ENCODE peak calls at places on chromosomes 6 and 20, in eight cellular contexts. Z, E, N, U, W, M, V and D are unnamed samples.

GRCh38 chr6:121959501-121959900 is 440.0 kb upstream of the HSF2 start:
- DNase-seq in N (no peak), U (no peak), W (no peak), V (no peak), Z (no peak), E (no peak), M (no peak), D (peak; percentile 42)

GRCh38 chr20:41213150-41213820 is 75.9 kb downstream of the PLCG1 start:
- DNase-seq in W (peak; percentile 57), E (no peak), M (no peak), U (no peak), Z (peak; percentile 56), V (no peak), N (peak; percentile 53), D (no peak)

GRCh38 chr20:50356522-50356880 is 153.7 kb upstream of the PTPN1 start:
- DNase-seq in W (no peak), U (no peak), N (no peak), M (no peak), E (no peak), V (no peak), Z (no peak), D (no peak)

GRCh38 chr6:88599561-88599960 is 363.9 kb downstream of the RNGTT start:
- DNase-seq in W (no peak), E (no peak), V (no peak), M (no peak), Z (no peak), U (peak; percentile 7), N (no peak), D (no peak)

GRCh38 chr20:10169752-10170151 is 48.9 kb upstream of the SNAP25 start:
- DNase-seq in W (no peak), V (no peak), U (no peak), Z (no peak), M (no peak), E (no peak), N (no peak), D (no peak)

GRCh38 chr6:125236536-125237327 is 65.0 kb downstream of the HDDC2 start:
- DNase-seq in N (peak; percentile 68), Z (no peak), W (no peak), M (no peak), E (no peak), V (no peak), U (peak; percentile 81), D (no peak)

GRCh38 chr20:50193169-50193850 is 2.7 kb downstream of the CEBPB start:
- DNase-seq in M (no peak), E (no peak), Z (peak; percentile 51), U (no peak), V (peak; percentile 70), N (peak; percentile 30), W (no peak), D (no peak)

GRCh38 chr6:132698608-132699007 is 15.2 kb downstream of the VNN1 start:
- DNase-seq in Z (no peak), W (no peak), U (no peak), N (no peak), V (no peak), M (no peak), E (no peak), D (no peak)

GRCh38 chr6:27296106-27296783 is 15.8 kb downstream of the POM121L2 start:
- DNase-seq in E (no peak), M (no peak), V (no peak), N (peak; percentile 47), U (no peak), Z (no peak), W (no peak), D (no peak)

GRCh38 chr6:166258854-166259276 is 49.3 kb downstream of the PRR18 start:
- DNase-seq in E (no peak), N (no peak), Z (peak; percentile 49), U (peak; percentile 94), M (no peak), V (peak; percentile 65), W (peak; percentile 62), D (peak; percentile 55)

GRCh38 chr6:105430685-105431084 is 27.8 kb upstream of the PREP start:
- DNase-seq in Z (no peak), U (no peak), E (no peak), N (no peak), W (no peak), V (no peak), M (no peak), D (no peak)

GRCh38 chr6:109023348-109023925 is 71.2 kb downstream of the SESN1 start:
- DNase-seq in E (no peak), M (no peak), N (no peak), V (no peak), Z (no peak), U (peak; percentile 38), W (no peak), D (no peak)

GRCh38 chr6:141829566-141829965 is 303.2 kb upstream of the GJE1 start:
- DNase-seq in E (no peak), U (no peak), Z (no peak), V (no peak), N (no peak), M (no peak), W (no peak), D (no peak)

GRCh38 chr20:33159713-33160112 is 8.2 kb upstream of the BPIFA2 start:
- DNase-seq in U (no peak), E (no peak), M (no peak), N (no peak), Z (no peak), W (no peak), V (no peak), D (no peak)

GRCh38 chr20:12203981-12204380 is 286.3 kb downstream of the BTBD3 start:
- DNase-seq in W (no peak), N (no peak), M (no peak), U (no peak), V (no peak), Z (no peak), E (no peak), D (no peak)

GRCh38 chr6:92577077-92577719 is 842.2 kb downstream of the EPHA7 start:
- DNase-seq in W (no peak), N (peak; percentile 36), E (no peak), M (no peak), V (peak; percentile 34), Z (no peak), U (no peak), D (no peak)

GRCh38 chr6:168035098-168035660 is 37.7 kb downstream of the KIF25 start:
- DNase-seq in E (peak; percentile 62), M (no peak), Z (peak; percentile 79), V (peak; percentile 83), U (no peak), W (peak; percentile 82), N (peak; percentile 69), D (no peak)

GRCh38 chr6:90217621-90218496 is 78.8 kb downstream of the BACH2 start:
- DNase-seq in W (no peak), M (no peak), Z (no peak), U (no peak), E (no peak), V (no peak), N (peak; percentile 75), D (no peak)

GRCh38 chr20:49641683-49642649 is 71.7 kb downstream of the B4GALT5 start:
- DNase-seq in N (no peak), Z (no peak), U (no peak), W (no peak), V (no peak), M (no peak), E (no peak), D (no peak)

GRCh38 chr20:38226553-38226952 is 34.0 kb downstream of the KIAA1755 start:
- DNase-seq in N (no peak), U (no peak), E (no peak), Z (no peak), M (no peak), W (no peak), V (no peak), D (no peak)

GRCh38 chr20:53918949-53919361 is 151.4 kb downstream of the BCAS1 start:
- DNase-seq in U (peak; percentile 53), N (no peak), E (no peak), W (no peak), Z (no peak), M (no peak), V (no peak), D (no peak)

GRCh38 chr6:117448732-117449131 is 23.0 kb upstream of the ROS1 start:
- DNase-seq in E (no peak), Z (no peak), W (no peak), M (no peak), N (peak; percentile 98), U (no peak), V (no peak), D (no peak)

GRCh38 chr20:40770564-40771307 is 81.7 kb upstream of the MAFB start:
- DNase-seq in Z (peak; percentile 33), N (no peak), E (no peak), W (peak; percentile 55), M (no peak), U (no peak), V (no peak), D (peak; percentile 8)

GRCh38 chr6:9611016-9611415 is 803.9 kb downstream of the TFAP2A start:
- DNase-seq in W (no peak), E (no peak), M (no peak), V (no peak), Z (no peak), N (no peak), U (no peak), D (no peak)